ENCODE peak calls at places on chromosomes 11 and 22, in seven cellular contexts. M is ovary; Z is lower lobe of right lung; X is transverse colon; T is effector memory CD4-positive, alpha-beta T cell; O is SK-N-SH; P is NT2/D1. Q is an unnamed sample. For H3K36me3, the result is how much of the 10 kb centered on the place peaks cover.

GRCh38 chr11:808427-809286 is 1.1 kb upstream of the RPLP2 start:
- DNase-seq in M (no peak), Z (no peak), X (peak), T (peak), O (peak), P (no peak), Q (no peak)

GRCh38 chr11:2178906-2179494 is 7.4 kb upstream of the TH start:
- DNase-seq in M (no peak), Z (no peak), X (no peak), T (no peak), O (no peak), P (no peak), Q (no peak)

GRCh38 chr22:47724030-47724429 is 961.6 kb downstream of the TBC1D22A start:
- DNase-seq in M (no peak), Z (no peak), X (no peak), T (no peak), O (no peak), P (no peak), Q (no peak)

GRCh38 chr22:49545606-49546005 is 282.1 kb downstream of the BRD1 start:
- DNase-seq in M (no peak), Z (peak), X (no peak), T (no peak), O (no peak), P (no peak), Q (no peak)

GRCh38 chr22:30968015-30968923 is at the start of gene MORC2:
- DNase-seq in M (no peak), Z (peak), X (peak), T (no peak), O (no peak), P (no peak), Q (no peak)

GRCh38 chr11:115279831-115280761 is 224.1 kb downstream of the CADM1 start:
- DNase-seq in M (no peak), Z (no peak), X (no peak), T (no peak), O (no peak), P (no peak), Q (no peak)

GRCh38 chr11:79535606-79536005 is 94.8 kb upstream of the TENM4 start:
- DNase-seq in M (no peak), Z (no peak), X (no peak), T (no peak), O (no peak), P (no peak), Q (no peak)

GRCh38 chr11:26244207-26244606 is 87.7 kb upstream of the ANO3 start:
- DNase-seq in M (no peak), Z (no peak), X (no peak), T (no peak), O (no peak), P (no peak), Q (no peak)

GRCh38 chr11:5288108-5288911 is 13.4 kb downstream of the OR51B4 start:
- DNase-seq in M (no peak), Z (no peak), X (no peak), T (no peak), O (no peak), P (no peak), Q (no peak)

GRCh38 chr22:37517826-37518450 is 1.3 kb downstream of the CARD10 start:
- DNase-seq in M (no peak), Z (no peak), X (no peak), T (no peak), O (no peak), P (no peak), Q (no peak)

GRCh38 chr11:101049123-101049522 is 80.5 kb downstream of the PGR start:
- DNase-seq in M (no peak), Z (no peak), X (no peak), T (no peak), O (no peak), P (no peak), Q (no peak)

GRCh38 chr11:117303101-117303500 is 12.0 kb downstream of the BACE1-AS start:
- DNase-seq in M (no peak), Z (no peak), X (no peak), T (no peak), O (no peak), P (no peak), Q (no peak)

GRCh38 chr22:20937794-20938148 is 20.6 kb downstream of the CRKL start:
- DNase-seq in M (no peak), Z (no peak), X (no peak), T (no peak), O (no peak), P (no peak), Q (no peak)

GRCh38 chr11:21484039-21484438 is 708.8 kb upstream of the ANO5 start:
- DNase-seq in M (no peak), Z (no peak), X (no peak), T (no peak), O (no peak), P (no peak), Q (no peak)

GRCh38 chr11:64936539-64936938 is 846 bp upstream of the GPHA2 start:
- DNase-seq in M (no peak), Z (no peak), X (no peak), T (no peak), O (no peak), P (no peak), Q (no peak)

DNA sequence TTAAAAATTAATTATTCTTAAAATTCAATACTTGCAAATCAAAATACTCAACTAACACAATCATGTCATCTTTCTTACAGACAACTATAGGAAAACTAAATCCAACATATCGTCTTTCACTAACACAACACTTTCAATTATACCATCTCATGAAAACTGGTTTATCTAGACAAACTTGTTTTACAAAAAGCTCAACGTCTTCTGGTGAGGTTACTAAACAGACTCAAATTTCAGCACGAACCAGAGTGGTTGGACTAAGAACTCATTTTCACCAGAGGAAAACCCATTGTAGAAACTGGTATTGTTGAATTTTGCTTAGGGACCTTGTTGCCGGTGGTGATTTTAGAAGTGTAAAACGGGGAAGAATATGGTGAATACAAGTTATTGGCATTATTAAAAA is 52.2 kb downstream of the NUP98 start:
- DNase-seq in M (no peak), Z (no peak), X (no peak), T (no peak), O (no peak), P (no peak), Q (no peak)
- H3K36me3 ChIP-seq in M (under half), Z (half or more), X (under half), T (half or more), O (half or more), P (half or more), Q (half or more)

GRCh38 chr11:17142450-17142849 is 65.0 kb upstream of the RPS13 start:
- DNase-seq in M (no peak), Z (no peak), X (no peak), T (no peak), O (no peak), P (no peak), Q (no peak)

GRCh38 chr11:17141156-17141555 is 63.7 kb upstream of the RPS13 start:
- DNase-seq in M (no peak), Z (no peak), X (no peak), T (no peak), O (no peak), P (no peak), Q (no peak)

GRCh38 chr11:17148536-17148935 is 59.2 kb downstream of the PIK3C2A start:
- DNase-seq in M (no peak), Z (no peak), X (no peak), T (no peak), O (no peak), P (no peak), Q (no peak)

DNA sequence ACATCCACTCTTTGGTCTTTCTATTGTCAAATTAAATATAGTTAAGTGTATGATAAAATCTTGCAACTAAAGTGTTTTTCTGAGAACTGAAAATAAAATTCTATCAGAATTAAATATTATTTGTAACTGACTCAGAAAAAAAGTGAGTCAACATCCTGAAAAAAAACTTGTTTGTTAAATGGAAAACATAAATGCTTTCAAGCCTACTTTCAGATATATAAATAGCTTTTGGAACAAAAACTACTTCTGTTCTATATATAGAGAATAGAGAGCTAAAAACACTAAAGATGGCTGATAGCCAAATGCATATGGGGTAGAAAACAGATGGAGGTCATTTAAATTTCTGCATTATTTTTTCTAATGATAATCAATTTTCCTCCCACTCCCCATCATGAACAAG is 61.8 kb downstream of the PIK3C2A start:
- DNase-seq in M (no peak), Z (no peak), X (no peak), T (no peak), O (no peak), P (no peak), Q (no peak)
- H3K36me3 ChIP-seq in M (under half), Z (half or more), X (under half), T (under half), O (half or more), P (under half), Q (under half)

GRCh38 chr11:111347723-111348115 is 31.4 kb downstream of the POU2AF1 start:
- DNase-seq in M (no peak), Z (no peak), X (no peak), T (no peak), O (no peak), P (no peak), Q (no peak)
- H3K36me3 ChIP-seq in M (under half), Z (under half), X (under half), T (under half), O (under half), P (under half), Q (under half)

GRCh38 chr22:29341849-29342127 is 26.3 kb upstream of the RASL10A start:
- DNase-seq in M (no peak), Z (no peak), X (no peak), T (no peak), O (no peak), P (no peak), Q (no peak)
- H3K36me3 ChIP-seq in M (under half), Z (half or more), X (under half), T (half or more), O (under half), P (half or more), Q (under half)